ENCODE peak calls at places on chromosomes 4 and X, in four cellular contexts. One of them, this sample, is unnamed.

GRCh38 chrX:50609796-50610195 is 139.2 kb upstream of the DGKK start:
- DNase-seq in WTC11: no peak
- DNase-seq in GM12878: no peak
- DNase-seq in K562: no peak
- DNase-seq in this sample: no peak

GRCh38 chr4:117654064-117654463 is 380.2 kb upstream of the NDST3 start:
- DNase-seq in K562: no peak
- DNase-seq in WTC11: no peak
- DNase-seq in GM12878: no peak
- DNase-seq in this sample: no peak

GRCh38 chr4:13537832-13538177 is 6.5 kb downstream of the NKX3-2 start:
- DNase-seq in WTC11: no peak
- DNase-seq in GM12878: no peak
- DNase-seq in K562: no peak
- DNase-seq in this sample: peak

GRCh38 chrX:129747533-129747932 is 8.8 kb downstream of the XPNPEP2 start:
- DNase-seq in WTC11: no peak
- DNase-seq in K562: no peak
- DNase-seq in GM12878: no peak
- DNase-seq in this sample: no peak

GRCh38 chrX:66638591-66639500 is at the start of gene EDA2R:
- DNase-seq in WTC11: peak
- DNase-seq in K562: no peak
- DNase-seq in GM12878: peak
- DNase-seq in this sample: peak

GRCh38 chrX:133926809-133927208 is 58.6 kb downstream of the GPC3 start:
- DNase-seq in WTC11: no peak
- DNase-seq in K562: no peak
- DNase-seq in GM12878: no peak
- DNase-seq in this sample: no peak

GRCh38 chr4:5810770-5811430 is 82.0 kb downstream of the CRMP1 start:
- DNase-seq in GM12878: no peak
- DNase-seq in K562: no peak
- DNase-seq in WTC11: no peak
- DNase-seq in this sample: no peak

GRCh38 chr4:36317731-36318130 is 36.3 kb downstream of the DTHD1 start:
- DNase-seq in GM12878: no peak
- DNase-seq in WTC11: no peak
- DNase-seq in K562: no peak
- DNase-seq in this sample: no peak

GRCh38 chr4:161767116-161767515 is 396.7 kb downstream of the FSTL5 start:
- DNase-seq in GM12878: no peak
- DNase-seq in WTC11: no peak
- DNase-seq in K562: no peak
- DNase-seq in this sample: no peak

GRCh38 chrX:153725039-153725831 is 579 bp downstream of the ABCD1 start:
- DNase-seq in GM12878: no peak
- DNase-seq in WTC11: peak
- DNase-seq in K562: no peak
- DNase-seq in this sample: no peak

GRCh38 chr4:40321671-40322131 is 13.4 kb upstream of the CHRNA9 start:
- DNase-seq in WTC11: no peak
- DNase-seq in K562: no peak
- DNase-seq in GM12878: no peak
- DNase-seq in this sample: no peak

GRCh38 chr4:4866833-4867744 is 7.6 kb downstream of the MSX1 start:
- DNase-seq in K562: peak
- DNase-seq in WTC11: peak
- DNase-seq in GM12878: no peak
- DNase-seq in this sample: peak

GRCh38 chrX:150099316-150099715 is 161.0 kb upstream of the EOLA2 start:
- DNase-seq in GM12878: no peak
- DNase-seq in WTC11: no peak
- DNase-seq in K562: no peak
- DNase-seq in this sample: no peak

GRCh38 chr4:62709618-62710252 is 1509.6 kb downstream of the ADGRL3 start:
- DNase-seq in K562: peak
- DNase-seq in WTC11: no peak
- DNase-seq in GM12878: no peak
- DNase-seq in this sample: peak

GRCh38 chr4:113057891-113058290 is 8.4 kb downstream of the ANK2 start:
- DNase-seq in K562: no peak
- DNase-seq in WTC11: no peak
- DNase-seq in GM12878: no peak
- DNase-seq in this sample: no peak

GRCh38 chrX:137916090-137916746 is 350.3 kb downstream of the ZIC3 start:
- DNase-seq in GM12878: no peak
- DNase-seq in WTC11: peak
- DNase-seq in K562: peak
- DNase-seq in this sample: no peak

GRCh38 chrX:26918633-26919032 is 544.5 kb downstream of the PPP4R3C start:
- DNase-seq in K562: no peak
- DNase-seq in WTC11: peak
- DNase-seq in GM12878: no peak
- DNase-seq in this sample: peak

GRCh38 chr4:16026155-16026761 is 57.6 kb downstream of the PROM1 start:
- DNase-seq in GM12878: peak
- DNase-seq in K562: peak
- DNase-seq in WTC11: no peak
- DNase-seq in this sample: peak

GRCh38 chr4:95304898-95305297 is 243.9 kb downstream of the UNC5C start:
- DNase-seq in GM12878: no peak
- DNase-seq in WTC11: no peak
- DNase-seq in K562: no peak
- DNase-seq in this sample: no peak

GRCh38 chr4:108094131-108094530 is 74.6 kb downstream of the LEF1 start:
- DNase-seq in K562: no peak
- DNase-seq in GM12878: no peak
- DNase-seq in WTC11: no peak
- DNase-seq in this sample: no peak

GRCh38 chr4:41209187-41209586 is 5.2 kb downstream of the APBB2 start:
- DNase-seq in WTC11: no peak
- DNase-seq in GM12878: no peak
- DNase-seq in K562: no peak
- DNase-seq in this sample: no peak

GRCh38 chr4:68797618-68798017 is 18.2 kb upstream of the UGT2B10 start:
- DNase-seq in GM12878: no peak
- DNase-seq in K562: no peak
- DNase-seq in WTC11: no peak
- DNase-seq in this sample: no peak

GRCh38 chrX:106791495-106791894 is 11.0 kb upstream of the TBC1D8B start:
- DNase-seq in K562: no peak
- DNase-seq in GM12878: no peak
- DNase-seq in WTC11: no peak
- DNase-seq in this sample: no peak

GRCh38 chrX:38879631-38880220 is 78.5 kb downstream of the MID1IP1 start:
- DNase-seq in K562: no peak
- DNase-seq in WTC11: no peak
- DNase-seq in GM12878: no peak
- DNase-seq in this sample: no peak

GRCh38 chrX:29257516-29257915 is 670.3 kb downstream of the IL1RAPL1 start:
- DNase-seq in WTC11: no peak
- DNase-seq in GM12878: no peak
- DNase-seq in K562: no peak
- DNase-seq in this sample: no peak

GRCh38 chr4:35151816-35152572 is 1092.3 kb downstream of the ARAP2 start:
- DNase-seq in K562: peak
- DNase-seq in WTC11: peak
- DNase-seq in GM12878: no peak
- DNase-seq in this sample: peak

GRCh38 chr4:163404570-163404969 is 60.9 kb downstream of the NPY5R start:
- DNase-seq in K562: no peak
- DNase-seq in GM12878: no peak
- DNase-seq in WTC11: no peak
- DNase-seq in this sample: no peak

GRCh38 chr4:118372251-118372650 is 19.4 kb upstream of the PRSS12 start:
- DNase-seq in GM12878: no peak
- DNase-seq in K562: no peak
- DNase-seq in WTC11: no peak
- DNase-seq in this sample: no peak

GRCh38 chr4:6568148-6568547 is 6.8 kb upstream of the MAN2B2 start:
- DNase-seq in GM12878: no peak
- DNase-seq in K562: no peak
- DNase-seq in WTC11: no peak
- DNase-seq in this sample: no peak

GRCh38 chr4:21209854-21210253 is 509.6 kb downstream of the PACRGL start:
- DNase-seq in K562: no peak
- DNase-seq in GM12878: no peak
- DNase-seq in WTC11: no peak
- DNase-seq in this sample: no peak

GRCh38 chr4:186746581-186746980 is 22.9 kb upstream of the FAT1 start:
- DNase-seq in K562: no peak
- DNase-seq in GM12878: no peak
- DNase-seq in WTC11: no peak
- DNase-seq in this sample: no peak

GRCh38 chrX:73615022-73615421 is 52.0 kb downstream of the CHIC1 start:
- DNase-seq in GM12878: no peak
- DNase-seq in WTC11: no peak
- DNase-seq in K562: no peak
- DNase-seq in this sample: no peak

GRCh38 chr4:165384186-165384585 is 5.4 kb downstream of the CPE start:
- DNase-seq in GM12878: no peak
- DNase-seq in WTC11: no peak
- DNase-seq in K562: no peak
- DNase-seq in this sample: no peak

GRCh38 chrX:46208225-46208854 is 336.9 kb downstream of the ZNF674 start:
- DNase-seq in GM12878: peak
- DNase-seq in K562: no peak
- DNase-seq in WTC11: no peak
- DNase-seq in this sample: no peak

GRCh38 chrX:48958635-48959094 is 1.3 kb upstream of the OTUD5 start:
- DNase-seq in K562: no peak
- DNase-seq in GM12878: no peak
- DNase-seq in WTC11: no peak
- DNase-seq in this sample: no peak

GRCh38 chr4:2798399-2799301 is 5.8 kb downstream of the SH3BP2 start:
- DNase-seq in GM12878: no peak
- DNase-seq in K562: peak
- DNase-seq in WTC11: no peak
- DNase-seq in this sample: peak
- TF ChIP-seq USF1 in GM12878: no peak
- TF ChIP-seq USF1 in K562: no peak
- TF ChIP-seq USF1 in WTC11: no peak
- TF ChIP-seq USF1 in this sample: no peak

DNA sequence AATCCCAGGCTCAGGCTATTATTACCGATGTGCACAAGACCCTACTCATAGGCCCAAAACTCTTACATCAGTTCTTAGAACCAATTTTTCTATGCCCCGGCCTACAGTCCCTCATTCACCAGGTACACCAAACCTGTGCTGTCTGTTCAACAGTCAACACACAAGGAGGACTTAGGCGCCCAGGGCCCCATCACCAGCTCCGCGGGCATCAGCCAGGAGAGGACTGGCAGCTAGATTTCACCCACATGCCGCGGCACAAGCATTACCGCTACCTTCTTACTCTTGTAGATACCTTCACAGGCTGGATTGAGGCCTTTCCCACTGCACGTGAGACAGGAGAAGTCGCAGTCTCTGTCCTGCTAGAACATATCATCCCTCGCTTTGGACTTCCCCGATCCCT is 962.5 kb downstream of the RPA4 start:
- DNase-seq in WTC11: no peak
- DNase-seq in K562: no peak
- DNase-seq in GM12878: no peak
- DNase-seq in this sample: no peak
- TF ChIP-seq USF1 in WTC11: no peak
- TF ChIP-seq USF1 in K562: no peak
- TF ChIP-seq USF1 in GM12878: no peak
- TF ChIP-seq USF1 in this sample: no peak

GRCh38 chr4:174056959-174057358 is 226.5 kb downstream of the FBXO8 start:
- DNase-seq in WTC11: no peak
- DNase-seq in K562: no peak
- DNase-seq in GM12878: no peak
- DNase-seq in this sample: no peak

GRCh38 chr4:174055344-174055743 is 228.1 kb downstream of the FBXO8 start:
- DNase-seq in WTC11: no peak
- DNase-seq in K562: no peak
- DNase-seq in GM12878: no peak
- DNase-seq in this sample: no peak

GRCh38 chr4:174058846-174059245 is 224.6 kb downstream of the FBXO8 start:
- DNase-seq in GM12878: no peak
- DNase-seq in WTC11: no peak
- DNase-seq in K562: no peak
- DNase-seq in this sample: no peak

GRCh38 chr4:174053895-174054294 is 229.6 kb downstream of the FBXO8 start:
- DNase-seq in WTC11: no peak
- DNase-seq in GM12878: no peak
- DNase-seq in K562: no peak
- DNase-seq in this sample: no peak
- TF ChIP-seq USF1 in WTC11: no peak
- TF ChIP-seq USF1 in GM12878: no peak
- TF ChIP-seq USF1 in K562: no peak
- TF ChIP-seq USF1 in this sample: no peak

GRCh38 chr4:139223682-139224317 is 46.8 kb upstream of the ELF2 start:
- DNase-seq in WTC11: no peak
- DNase-seq in K562: no peak
- DNase-seq in GM12878: no peak
- DNase-seq in this sample: no peak
- TF ChIP-seq USF1 in WTC11: no peak
- TF ChIP-seq USF1 in K562: no peak
- TF ChIP-seq USF1 in GM12878: no peak
- TF ChIP-seq USF1 in this sample: no peak

GRCh38 chr4:159163522-159163921 is 60.6 kb downstream of the RAPGEF2 start:
- DNase-seq in K562: no peak
- DNase-seq in WTC11: no peak
- DNase-seq in GM12878: no peak
- DNase-seq in this sample: no peak
- TF ChIP-seq USF1 in K562: no peak
- TF ChIP-seq USF1 in WTC11: no peak
- TF ChIP-seq USF1 in GM12878: no peak
- TF ChIP-seq USF1 in this sample: no peak

DNA sequence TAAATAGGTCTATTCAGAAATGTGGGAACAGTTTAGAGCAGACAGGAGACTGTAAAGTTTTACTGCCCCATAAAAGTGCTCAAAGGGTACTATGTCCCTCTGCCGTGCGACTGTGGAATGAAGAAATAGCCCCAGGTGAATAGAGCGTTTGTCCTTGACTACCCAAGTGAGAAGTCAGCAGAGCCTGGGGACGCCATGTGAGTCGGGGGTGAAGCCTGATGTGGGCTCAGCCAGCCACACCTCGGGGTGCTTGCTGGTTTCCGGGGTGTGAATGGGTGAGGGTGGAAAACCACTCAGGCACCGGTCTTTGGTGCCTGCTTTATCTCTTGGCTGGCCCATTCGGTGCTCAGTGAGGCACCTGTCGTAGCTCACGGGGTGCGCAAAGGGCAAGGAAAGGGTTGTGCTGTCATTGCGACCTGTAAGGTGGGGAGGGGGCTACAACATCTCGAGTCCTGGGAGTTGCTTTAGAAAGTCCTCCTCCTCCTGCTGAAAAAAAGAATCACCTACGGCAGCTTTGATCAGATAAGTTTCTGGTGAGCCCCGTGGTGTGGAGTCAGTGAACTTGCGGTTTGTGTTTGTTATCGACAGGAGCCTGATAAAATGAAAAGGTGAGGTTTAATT is 895 bp downstream of the TRIM2 start:
- DNase-seq in GM12878: peak
- DNase-seq in WTC11: no peak
- DNase-seq in K562: peak
- DNase-seq in this sample: no peak
- TF ChIP-seq USF1 in GM12878: no peak
- TF ChIP-seq USF1 in WTC11: no peak
- TF ChIP-seq USF1 in K562: no peak
- TF ChIP-seq USF1 in this sample: no peak